ENCODE peak calls at places on chromosomes 4 and X, in ten cellular contexts. Z is pancreas, N is GM13976, R is GM20000, J is esophagus muscularis mucosa, U is RWPE1, M is GM10248, L is colonic mucosa, C is HepG2, T is progenitor cell of endocrine pancreas. E is an unnamed sample.

GRCh38 chr4:54449999-54450398 is 207.8 kb upstream of the KIT start:
- DNase-seq in Z (no peak), N (no peak), R (no peak), J (no peak), U (no peak), M (no peak), L (no peak), C (no peak), T (no peak), E (no peak)

GRCh38 chr4:79232555-79232954 is 93.3 kb downstream of the NAA11 start:
- DNase-seq in Z (no peak), N (no peak), R (no peak), J (no peak), U (no peak), M (no peak), L (no peak), C (no peak), T (no peak), E (no peak)

GRCh38 chr4:16752150-16752549 is 146.3 kb downstream of the LDB2 start:
- DNase-seq in Z (no peak), N (no peak), R (no peak), J (no peak), U (no peak), M (no peak), L (no peak), C (no peak), T (no peak), E (no peak)

GRCh38 chr4:146237092-146237491 is 22.8 kb downstream of the REELD1 start:
- DNase-seq in Z (no peak), N (no peak), R (no peak), J (peak; percentile 72), U (no peak), M (no peak), L (no peak), C (no peak), T (no peak), E (no peak)

GRCh38 chr4:33160126-33160525 is 2440.0 kb downstream of the PCDH7 start:
- DNase-seq in Z (no peak), N (no peak), R (no peak), J (no peak), U (no peak), M (no peak), L (no peak), C (no peak), T (no peak), E (no peak)

GRCh38 chrX:2401590-2402360 is 99.0 kb downstream of the DHRSX start:
- DNase-seq in Z (peak; percentile 28), N (no peak), R (no peak), J (no peak), U (peak; percentile 61), M (no peak), L (no peak), C (peak; percentile 94), T (no peak), E (no peak)

GRCh38 chr4:11436673-11437072 is 8.0 kb upstream of the HS3ST1 start:
- DNase-seq in Z (no peak), N (no peak), R (no peak), J (no peak), U (no peak), M (no peak), L (no peak), C (no peak), T (no peak), E (no peak)

GRCh38 chr4:109803924-109804571 is 2.2 kb upstream of the CFI start:
- DNase-seq in Z (no peak), N (peak; percentile 41), R (peak; percentile 37), J (no peak), U (peak; percentile 30), M (peak; percentile 43), L (no peak), C (peak; percentile 57), T (no peak), E (no peak)

GRCh38 chr4:3783691-3784306 is 17.6 kb downstream of the ADRA2C start:
- DNase-seq in Z (peak; percentile 40), N (peak; percentile 68), R (no peak), J (no peak), U (no peak), M (peak; percentile 51), L (peak; percentile 25), C (no peak), T (no peak), E (peak; percentile 68)

GRCh38 chr4:152422817-152423320 is 113.0 kb downstream of the FBXW7 start:
- DNase-seq in Z (no peak), N (no peak), R (no peak), J (no peak), U (no peak), M (no peak), L (no peak), C (no peak), T (no peak), E (no peak)

GRCh38 chr4:48906283-48907173 is at the start of gene OCIAD2:
- DNase-seq in Z (peak; percentile 82), N (peak; percentile 86), R (peak; percentile 88), J (no peak), U (peak; percentile 56), M (peak; percentile 86), L (peak; percentile 89), C (no peak), T (peak; percentile 54), E (peak; percentile 57)

GRCh38 chr4:165612936-165613335 is 234.1 kb downstream of the CPE start:
- DNase-seq in Z (no peak), N (no peak), R (peak; percentile 6), J (no peak), U (no peak), M (no peak), L (no peak), C (no peak), T (no peak), E (no peak)

GRCh38 chrX:14641681-14642655 is 112.6 kb downstream of the GLRA2 start:
- DNase-seq in Z (no peak), N (no peak), R (no peak), J (no peak), U (no peak), M (no peak), L (no peak), C (no peak), T (no peak), E (no peak)

GRCh38 chr4:6150046-6150735 is 50.2 kb downstream of the JAKMIP1 start:
- DNase-seq in Z (no peak), N (no peak), R (no peak), J (no peak), U (no peak), M (no peak), L (no peak), C (no peak), T (no peak), E (no peak)

GRCh38 chrX:19005909-19006308 is 22.0 kb upstream of the PHKA2 start:
- DNase-seq in Z (no peak), N (no peak), R (no peak), J (no peak), U (no peak), M (no peak), L (no peak), C (peak; percentile 4), T (no peak), E (no peak)

GRCh38 chrX:19007011-19007410 is 23.1 kb upstream of the PHKA2 start:
- DNase-seq in Z (no peak), N (no peak), R (no peak), J (no peak), U (no peak), M (no peak), L (no peak), C (no peak), T (no peak), E (no peak)

GRCh38 chrX:19007868-19008267 is 24.0 kb upstream of the PHKA2 start:
- DNase-seq in Z (no peak), N (no peak), R (no peak), J (no peak), U (no peak), M (no peak), L (no peak), C (no peak), T (no peak), E (no peak)

GRCh38 chrX:18998653-18999052 is 14.7 kb upstream of the PHKA2 start:
- DNase-seq in Z (no peak), N (no peak), R (no peak), J (no peak), U (no peak), M (no peak), L (no peak), C (no peak), T (no peak), E (no peak)

GRCh38 chrX:19003756-19004155 is 19.8 kb upstream of the PHKA2 start:
- DNase-seq in Z (no peak), N (no peak), R (no peak), J (no peak), U (no peak), M (no peak), L (no peak), C (no peak), T (no peak), E (no peak)
- TF ChIP-seq CTCF in Z (no peak), N (no peak), R (no peak), J (no peak), U (no peak), M (no peak), L (no peak), C (no peak), T (no peak), E (no peak)

GRCh38 chrX:47632664-47633063 is 2.9 kb upstream of the CFP start:
- DNase-seq in Z (no peak), N (no peak), R (no peak), J (no peak), U (no peak), M (no peak), L (no peak), C (no peak), T (no peak), E (no peak)
- TF ChIP-seq CTCF in Z (no peak), N (no peak), R (no peak), J (no peak), U (no peak), M (no peak), L (no peak), C (no peak), T (no peak), E (no peak)

GRCh38 chr4:186946682-186947294 is 223.1 kb upstream of the FAT1 start:
- DNase-seq in Z (peak; percentile 79), N (no peak), R (no peak), J (no peak), U (peak; percentile 45), M (no peak), L (peak; percentile 75), C (peak; percentile 78), T (peak; percentile 21), E (peak; percentile 47)
- TF ChIP-seq CTCF in Z (peak; percentile 43), N (no peak), R (no peak), J (no peak), U (no peak), M (no peak), L (peak; percentile 53), C (peak; percentile 93), T (peak; percentile 60), E (peak; percentile 51)

DNA sequence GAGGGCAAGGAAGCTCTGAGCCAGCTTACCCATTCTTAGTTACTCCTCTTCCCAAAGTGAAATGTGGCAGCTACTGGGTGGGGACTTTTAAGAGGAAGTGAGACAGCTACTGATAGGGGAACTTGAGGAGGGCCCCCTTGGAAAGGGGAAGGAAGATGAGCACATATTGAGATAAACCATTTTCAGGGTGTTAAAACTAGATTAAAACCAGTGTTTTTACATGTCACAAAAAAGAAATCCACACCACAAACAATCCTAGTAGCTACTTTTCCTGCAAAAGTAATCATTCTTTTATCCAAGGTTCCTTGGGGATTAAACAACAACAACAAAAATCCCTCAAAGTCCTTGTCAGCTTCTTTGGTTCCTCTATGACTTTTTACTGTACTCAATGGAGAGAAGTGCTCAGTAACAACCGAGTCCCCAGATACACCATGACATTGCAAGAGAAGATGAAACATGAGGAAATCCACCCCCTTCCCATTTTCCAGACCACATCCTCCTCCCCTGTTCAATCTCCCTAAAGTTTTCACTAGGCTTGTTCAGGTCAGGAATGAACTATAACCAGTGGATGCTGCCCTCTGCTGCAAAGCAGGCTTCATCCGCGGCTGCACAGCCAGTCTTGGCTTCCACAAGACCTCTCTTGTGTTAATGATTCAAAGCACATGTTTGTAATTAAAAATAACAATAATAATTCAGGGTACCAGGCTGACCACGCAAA is 113.5 kb upstream of the TMEM164 start:
- DNase-seq in Z (no peak), N (no peak), R (no peak), J (no peak), U (no peak), M (no peak), L (no peak), C (peak; percentile 21), T (no peak), E (peak; percentile 37)
- TF ChIP-seq CTCF in Z (no peak), N (no peak), R (no peak), J (no peak), U (peak; percentile 21), M (no peak), L (no peak), C (peak; percentile 68), T (peak; percentile 40), E (no peak)